ENCODE peak calls at places on chromosomes 2 and 18, in five cellular contexts. J, H, Q, S and P are unnamed samples.
A peak's percentile ranks its signal among the peaks of the same experiment; 100 is the strongest.

GRCh38 chr18:7946724-7947377 is 379.7 kb downstream of the PTPRM start:
- DNase-seq in H (peak; percentile 23), S (peak; percentile 75), J (no peak), Q (no peak), P (no peak)

GRCh38 chr2:86622878-86623548 is 652 bp downstream of the RNF103 start:
- DNase-seq in S (peak; percentile 69), Q (peak; percentile 79), H (no peak), J (peak; percentile 74), P (peak; percentile 93)

GRCh38 chr2:117770696-117771095 is 43.8 kb upstream of the DDX18 start:
- DNase-seq in Q (no peak), S (no peak), J (no peak), H (no peak), P (no peak)

GRCh38 chr18:75923169-75923568 is 495.7 kb upstream of the SMIM21 start:
- DNase-seq in Q (peak; percentile 76), J (peak; percentile 92), H (no peak), S (peak; percentile 66), P (no peak)

GRCh38 chr2:222448806-222449205 is 24.5 kb downstream of the SGPP2 start:
- DNase-seq in S (peak; percentile 38), J (peak; percentile 81), H (no peak), Q (no peak), P (no peak)

GRCh38 chr2:141113301-141113700 is 1017.5 kb downstream of the LRP1B start:
- DNase-seq in S (no peak), J (no peak), Q (no peak), H (no peak), P (no peak)

GRCh38 chr18:79903787-79904356 is 47.6 kb downstream of the SLC66A2 start:
- DNase-seq in S (no peak), Q (peak; percentile 65), J (peak; percentile 50), H (no peak), P (peak; percentile 56)

GRCh38 chr2:28654286-28654980 is 97.2 kb upstream of the PPP1CB start:
- DNase-seq in S (no peak), H (no peak), J (peak; percentile 46), Q (no peak), P (no peak)

GRCh38 chr2:92072461-92073035 is 2798.7 kb upstream of the TEKT4 start:
- DNase-seq in Q (no peak), J (peak; percentile 25), S (no peak), H (no peak), P (peak; percentile 46)

GRCh38 chr2:163640542-163641195 is 95.1 kb downstream of the FIGN start:
- DNase-seq in H (peak; percentile 30), Q (no peak), S (no peak), J (no peak), P (no peak)

GRCh38 chr2:119198267-119198840 is 25.3 kb upstream of the STEAP3 start:
- DNase-seq in J (no peak), S (no peak), H (no peak), Q (no peak), P (peak; percentile 59)

GRCh38 chr2:101307950-101308431 is 510 bp downstream of the RNF149 start:
- DNase-seq in H (peak; percentile 54), J (peak; percentile 70), S (peak; percentile 51), Q (no peak), P (peak; percentile 92)

GRCh38 chr18:23939896-23940295 is 74.7 kb upstream of the TTC39C start:
- DNase-seq in H (no peak), S (no peak), J (no peak), Q (no peak), P (no peak)

GRCh38 chr2:226074391-226074790 is 674.9 kb downstream of the NYAP2 start:
- DNase-seq in S (no peak), J (no peak), Q (no peak), H (no peak), P (no peak)

GRCh38 chr2:143819190-143819735 is 690.0 kb downstream of the ARHGAP15 start:
- DNase-seq in Q (no peak), H (no peak), S (peak; percentile 50), J (peak; percentile 64), P (no peak)

GRCh38 chr2:3557588-3558204 is 437 bp downstream of the RNASEH1 start:
- DNase-seq in Q (no peak), H (no peak), J (no peak), S (no peak), P (no peak)

DNA sequence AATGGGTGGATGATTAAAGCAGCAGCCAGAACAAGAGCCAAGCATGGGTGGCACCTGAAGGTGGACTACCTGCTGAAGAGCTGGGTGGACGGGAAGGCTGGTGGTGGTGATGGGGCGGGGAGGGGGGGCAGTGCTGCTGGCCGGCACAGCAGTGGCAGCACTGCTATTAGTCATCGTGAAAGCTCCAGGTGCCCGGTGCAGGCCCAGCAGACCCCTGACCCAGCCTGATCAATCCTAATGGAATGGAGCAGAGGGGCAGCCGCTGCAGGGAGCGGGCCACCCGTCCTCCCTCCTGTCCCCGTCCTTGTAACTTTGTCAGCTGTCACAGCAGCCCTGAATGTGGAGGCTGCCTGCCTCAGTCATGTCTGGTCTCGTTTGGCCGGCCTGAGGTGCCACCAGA is 174.9 kb downstream of the CELF4 start:
- DNase-seq in H (no peak), J (no peak), S (no peak), Q (no peak), P (peak; percentile 54)
- H3K4me3 ChIP-seq in H (no peak overlapping the region), J (no peak overlapping the region), S (no peak overlapping the region), Q (no peak overlapping the region), P (no peak overlapping the region)

DNA sequence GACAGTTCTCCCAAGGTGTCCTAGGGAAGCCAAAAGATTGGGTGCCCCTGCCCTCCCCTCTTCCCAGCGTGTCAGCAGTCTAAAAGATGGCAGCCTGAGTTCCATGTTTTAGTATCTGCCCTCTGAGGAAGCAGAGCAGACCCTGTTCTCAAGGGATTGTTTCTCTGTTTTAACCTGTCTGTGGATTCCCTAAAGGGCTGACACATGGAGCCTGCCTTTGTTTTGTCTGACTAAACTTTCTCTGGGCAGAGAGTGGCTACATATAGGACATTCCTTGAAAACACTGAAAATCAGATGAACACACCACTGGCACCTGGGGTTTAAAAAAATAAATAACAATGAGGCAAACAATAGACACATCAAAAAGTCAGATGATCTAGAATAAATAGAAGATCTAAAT is 337.6 kb downstream of the KIAA1328 start:
- DNase-seq in Q (no peak), S (no peak), J (no peak), H (no peak), P (no peak)
- H3K27ac ChIP-seq in Q (no peak overlapping the region), S (no peak overlapping the region), J (no peak overlapping the region), H (no peak overlapping the region), P (no peak overlapping the region)

DNA sequence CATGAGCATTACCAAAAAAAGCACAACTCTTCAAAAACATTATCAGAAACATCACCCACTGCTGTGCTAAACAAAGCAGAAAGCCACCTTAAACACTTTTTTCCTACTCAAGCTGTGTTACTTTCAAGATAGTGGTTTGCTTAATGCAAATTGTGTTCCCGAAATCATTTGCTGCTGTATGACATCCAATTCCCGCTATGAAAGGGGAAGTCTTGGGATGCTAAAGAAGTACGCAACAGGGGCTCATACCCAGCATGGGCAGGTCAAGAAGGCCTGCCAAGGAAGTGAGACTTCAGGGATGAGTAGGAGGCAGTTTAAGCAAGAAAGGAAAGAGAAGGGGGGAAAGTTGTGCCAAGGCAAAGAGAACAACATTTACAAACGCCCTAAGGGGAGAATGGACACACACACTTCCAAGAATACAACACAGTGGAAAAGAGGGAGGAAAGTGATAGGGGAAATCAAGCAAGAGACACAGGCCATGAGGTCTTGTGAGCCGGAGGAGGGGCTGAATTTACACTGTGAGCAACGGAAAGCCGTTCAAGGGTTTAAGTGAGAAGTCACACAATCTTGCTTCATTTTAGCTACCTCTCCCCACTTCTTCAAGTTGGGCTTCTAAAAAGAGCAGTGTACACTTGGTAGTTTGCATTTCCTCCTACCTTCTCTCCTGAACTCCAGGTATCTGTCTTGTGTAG is 4.1 kb downstream of the PTPN2 start:
- DNase-seq in J (no peak), S (no peak), Q (no peak), H (no peak), P (no peak)
- H3K4me3 ChIP-seq in J (no peak overlapping the region), S (no peak overlapping the region), Q (no peak overlapping the region), H (no peak overlapping the region), P (peak overlapping the region; percentile 42)

DNA sequence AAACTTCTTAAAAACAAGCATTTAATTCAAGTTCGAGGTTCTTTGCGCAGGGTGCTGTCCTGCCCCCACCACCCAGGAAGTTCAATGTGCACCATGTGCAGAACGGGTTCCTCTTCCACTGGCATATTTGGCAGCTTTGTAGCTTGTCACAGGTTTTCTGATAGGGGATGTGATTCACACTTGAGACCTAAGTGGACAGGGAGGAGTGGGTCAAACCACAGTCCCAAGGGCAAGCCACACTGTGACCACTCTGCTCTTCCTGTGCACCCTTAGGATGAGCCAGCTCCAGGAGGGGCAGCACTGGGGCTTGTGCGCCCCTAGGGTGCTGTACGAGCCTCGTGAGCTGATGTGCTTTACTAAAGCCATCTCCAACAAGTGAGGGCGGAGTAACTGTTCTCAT is 82.5 kb downstream of the TGFA start:
- DNase-seq in J (no peak), Q (no peak), S (no peak), H (no peak), P (no peak)
- H3K27ac ChIP-seq in J (no peak overlapping the region), Q (no peak overlapping the region), S (no peak overlapping the region), H (no peak overlapping the region), P (peak overlapping the region; percentile 71)

GRCh38 chr18:77098554-77099174 is 33.9 kb downstream of the MBP start:
- DNase-seq in H (no peak), J (no peak), S (peak; percentile 37), Q (no peak), P (no peak)
- H3K4me3 ChIP-seq in H (no peak overlapping the region), J (no peak overlapping the region), S (no peak overlapping the region), Q (peak overlapping the region; percentile 42), P (no peak overlapping the region)

GRCh38 chr2:179652296-179652695 is 209.1 kb downstream of the ZNF385B start:
- DNase-seq in H (no peak), J (no peak), Q (no peak), S (no peak), P (no peak)

GRCh38 chr2:179650420-179650819 is 211.0 kb downstream of the ZNF385B start:
- DNase-seq in H (no peak), S (no peak), J (no peak), Q (no peak), P (no peak)

GRCh38 chr2:179646173-179646762 is 215.1 kb downstream of the ZNF385B start:
- DNase-seq in Q (no peak), S (no peak), H (no peak), J (no peak), P (peak; percentile 31)

GRCh38 chr2:179642462-179642861 is 218.9 kb downstream of the ZNF385B start:
- DNase-seq in J (no peak), S (no peak), Q (no peak), H (no peak), P (no peak)

DNA sequence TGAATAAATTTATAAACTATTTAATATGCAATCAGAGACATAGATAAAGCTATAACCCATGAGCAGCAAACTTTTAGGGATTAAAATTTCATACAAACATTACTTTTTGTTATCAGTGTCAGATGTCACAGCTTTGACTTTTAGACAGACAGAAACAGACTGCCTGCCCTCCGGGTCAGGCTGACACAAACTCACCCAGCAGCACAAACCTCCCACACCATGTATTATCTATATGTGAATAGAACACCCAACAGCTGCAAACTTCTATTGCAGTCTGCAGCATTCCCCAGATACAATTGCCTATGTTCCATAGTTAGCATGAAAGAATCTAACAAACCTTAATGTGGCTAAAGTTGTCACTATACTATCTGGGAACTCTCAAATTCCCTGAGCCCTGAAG is 214.6 kb downstream of the ZNF385B start:
- DNase-seq in Q (no peak), J (no peak), S (no peak), H (no peak), P (no peak)
- H3K27ac ChIP-seq in Q (no peak overlapping the region), J (no peak overlapping the region), S (no peak overlapping the region), H (no peak overlapping the region), P (no peak overlapping the region)

GRCh38 chr2:230906471-230907230 is 18.4 kb downstream of the GPR55 start:
- DNase-seq in Q (peak; percentile 63), S (no peak), J (peak; percentile 52), H (no peak), P (peak; percentile 58)
- H3K4me3 ChIP-seq in Q (no peak overlapping the region), S (no peak overlapping the region), J (no peak overlapping the region), H (no peak overlapping the region), P (no peak overlapping the region)

GRCh38 chr2:146544701-146545100 is 1300.1 kb upstream of the ACVR2A start:
- DNase-seq in Q (no peak), S (no peak), H (no peak), J (no peak), P (no peak)
- H3K27ac ChIP-seq in Q (no peak overlapping the region), S (no peak overlapping the region), H (no peak overlapping the region), J (no peak overlapping the region), P (no peak overlapping the region)